ENCODE peak calls at places on chromosomes 5 and 9, in four cellular contexts. N is HT1080; X is CD8-positive, alpha-beta memory T cell; Q is G401. B is an unnamed sample.

GRCh38 chr9:81656004-81656403 is 33.3 kb downstream of the TLE1 start:
- DNase-seq in N (no peak), X (no peak), Q (no peak), B (no peak)

GRCh38 chr9:14768561-14769234 is 46.2 kb upstream of the CER1 start:
- DNase-seq in N (peak), X (peak), Q (peak), B (peak)

GRCh38 chr5:110590187-110590586 is 136.3 kb downstream of the TMEM232 start:
- DNase-seq in N (peak), X (peak), Q (no peak), B (peak)

GRCh38 chr5:101716941-101717340 is 579.1 kb downstream of the SLCO4C1 start:
- DNase-seq in N (no peak), X (no peak), Q (no peak), B (no peak)

GRCh38 chr5:122906768-122907167 is 61.4 kb downstream of the SNX24 start:
- DNase-seq in N (no peak), X (no peak), Q (no peak), B (no peak)

GRCh38 chr5:122050959-122051358 is 27.1 kb downstream of the LOX start:
- DNase-seq in N (no peak), X (no peak), Q (no peak), B (no peak)

GRCh38 chr5:137190441-137190840 is 308.7 kb downstream of the SPOCK1 start:
- DNase-seq in N (no peak), X (no peak), Q (no peak), B (no peak)

GRCh38 chr9:25505644-25506043 is 172.6 kb downstream of the TUSC1 start:
- DNase-seq in N (no peak), X (no peak), Q (no peak), B (no peak)

GRCh38 chr5:39194466-39195136 is 24.8 kb downstream of the FYB1 start:
- DNase-seq in N (peak), X (no peak), Q (no peak), B (no peak)

GRCh38 chr9:117782931-117783788 is 79.0 kb downstream of the TLR4 start:
- DNase-seq in N (peak), X (peak), Q (peak), B (peak)